ENCODE peak calls at places on chromosomes 12 and 14, in four cellular contexts. One of them, this sample, is unnamed.
A peak's percentile ranks its signal among the peaks of the same experiment; 100 is the strongest.

GRCh38 chr12:26303418-26303817 is 108.0 kb downstream of the SSPN start:
- DNase-seq in SIG-M5: no peak
- DNase-seq in posterior vena cava: no peak
- DNase-seq in stimulated activated CD4-positive, alpha-beta T cell treated with anti-CD3 and anti-CD28 coated beads, Interleukin-1b, Interleukin-23, amount 100 ng/mL, for 1 hour: no peak
- DNase-seq in this sample: no peak

GRCh38 chr14:59213368-59214315 is 25.2 kb downstream of the DAAM1 start:
- DNase-seq in SIG-M5: no peak
- DNase-seq in posterior vena cava: no peak
- DNase-seq in stimulated activated CD4-positive, alpha-beta T cell treated with anti-CD3 and anti-CD28 coated beads, Interleukin-1b, Interleukin-23, amount 100 ng/mL, for 1 hour: no peak
- DNase-seq in this sample: no peak

GRCh38 chr12:122983789-122984515 is 3.5 kb downstream of the ARL6IP4 start:
- DNase-seq in stimulated activated CD4-positive, alpha-beta T cell treated with anti-CD3 and anti-CD28 coated beads, Interleukin-1b, Interleukin-23, amount 100 ng/mL, for 1 hour: no peak
- DNase-seq in posterior vena cava: no peak
- DNase-seq in SIG-M5: no peak
- DNase-seq in this sample: peak; percentile 72

GRCh38 chr12:112978163-112979081 is at the start of gene OAS2:
- DNase-seq in stimulated activated CD4-positive, alpha-beta T cell treated with anti-CD3 and anti-CD28 coated beads, Interleukin-1b, Interleukin-23, amount 100 ng/mL, for 1 hour: peak; percentile 32
- DNase-seq in SIG-M5: no peak
- DNase-seq in posterior vena cava: peak; percentile 85
- DNase-seq in this sample: peak; percentile 79

GRCh38 chr14:22781606-22782000 is 15.1 kb downstream of the OXA1L start:
- DNase-seq in posterior vena cava: no peak
- DNase-seq in stimulated activated CD4-positive, alpha-beta T cell treated with anti-CD3 and anti-CD28 coated beads, Interleukin-1b, Interleukin-23, amount 100 ng/mL, for 1 hour: no peak
- DNase-seq in SIG-M5: no peak
- DNase-seq in this sample: no peak

GRCh38 chr14:55671641-55672040 is 91.6 kb downstream of the KTN1 start:
- DNase-seq in SIG-M5: no peak
- DNase-seq in posterior vena cava: no peak
- DNase-seq in stimulated activated CD4-positive, alpha-beta T cell treated with anti-CD3 and anti-CD28 coated beads, Interleukin-1b, Interleukin-23, amount 100 ng/mL, for 1 hour: no peak
- DNase-seq in this sample: no peak

GRCh38 chr14:60981626-60982455 is 796 bp downstream of the SLC38A6 start:
- DNase-seq in stimulated activated CD4-positive, alpha-beta T cell treated with anti-CD3 and anti-CD28 coated beads, Interleukin-1b, Interleukin-23, amount 100 ng/mL, for 1 hour: no peak
- DNase-seq in SIG-M5: no peak
- DNase-seq in posterior vena cava: no peak
- DNase-seq in this sample: no peak

GRCh38 chr14:51610766-51611165 is 40.9 kb upstream of the FRMD6 start:
- DNase-seq in posterior vena cava: no peak
- DNase-seq in SIG-M5: no peak
- DNase-seq in stimulated activated CD4-positive, alpha-beta T cell treated with anti-CD3 and anti-CD28 coated beads, Interleukin-1b, Interleukin-23, amount 100 ng/mL, for 1 hour: no peak
- DNase-seq in this sample: no peak

GRCh38 chr14:33587761-33588160 is 363.1 kb downstream of the EGLN3 start:
- DNase-seq in SIG-M5: no peak
- DNase-seq in stimulated activated CD4-positive, alpha-beta T cell treated with anti-CD3 and anti-CD28 coated beads, Interleukin-1b, Interleukin-23, amount 100 ng/mL, for 1 hour: no peak
- DNase-seq in posterior vena cava: no peak
- DNase-seq in this sample: no peak

GRCh38 chr14:43755707-43756106 is 751.4 kb downstream of the FSCB start:
- DNase-seq in stimulated activated CD4-positive, alpha-beta T cell treated with anti-CD3 and anti-CD28 coated beads, Interleukin-1b, Interleukin-23, amount 100 ng/mL, for 1 hour: no peak
- DNase-seq in posterior vena cava: no peak
- DNase-seq in SIG-M5: no peak
- DNase-seq in this sample: no peak

GRCh38 chr14:76917158-76917596 is 91.0 kb downstream of the LRRC74A start:
- DNase-seq in SIG-M5: no peak
- DNase-seq in stimulated activated CD4-positive, alpha-beta T cell treated with anti-CD3 and anti-CD28 coated beads, Interleukin-1b, Interleukin-23, amount 100 ng/mL, for 1 hour: no peak
- DNase-seq in posterior vena cava: peak; percentile 83
- DNase-seq in this sample: no peak

GRCh38 chr12:63420206-63420644 is 248.1 kb downstream of the DPY19L2 start:
- DNase-seq in SIG-M5: peak; percentile 37
- DNase-seq in posterior vena cava: no peak
- DNase-seq in stimulated activated CD4-positive, alpha-beta T cell treated with anti-CD3 and anti-CD28 coated beads, Interleukin-1b, Interleukin-23, amount 100 ng/mL, for 1 hour: no peak
- DNase-seq in this sample: no peak